ENCODE peak calls at places on chromosomes 11 and 22, in ten cellular contexts. One of them, this sample, is unnamed.

GRCh38 chr11:61111786-61112517 is 9.7 kb downstream of the CD5 start:
- DNase-seq in cardiac fibroblast: no peak
- DNase-seq in epithelial cell of prostate: no peak
- DNase-seq in astrocyte: no peak
- DNase-seq in lung microvascular endothelial cell: no peak
- DNase-seq in epithelial cell of esophagus: no peak
- DNase-seq in stimulated activated CD8-positive, alpha-beta memory T cell treated with anti-CD3 and anti-CD28 coated beads, Interleukin-2, amount 100 ng/mL, for 1 hour: no peak
- DNase-seq in psoas muscle: no peak
- DNase-seq in small intestine: peak
- DNase-seq in upper lobe of right lung: no peak
- DNase-seq in this sample: no peak

GRCh38 chr22:49392841-49393510 is 434.7 kb downstream of the BRD1 start:
- DNase-seq in upper lobe of right lung: no peak
- DNase-seq in small intestine: no peak
- DNase-seq in lung microvascular endothelial cell: no peak
- DNase-seq in epithelial cell of prostate: no peak
- DNase-seq in psoas muscle: no peak
- DNase-seq in astrocyte: no peak
- DNase-seq in epithelial cell of esophagus: no peak
- DNase-seq in cardiac fibroblast: no peak
- DNase-seq in stimulated activated CD8-positive, alpha-beta memory T cell treated with anti-CD3 and anti-CD28 coated beads, Interleukin-2, amount 100 ng/mL, for 1 hour: no peak
- DNase-seq in this sample: no peak

GRCh38 chr11:71252434-71252781 is at the start of gene SHANK2:
- DNase-seq in epithelial cell of prostate: no peak
- DNase-seq in psoas muscle: no peak
- DNase-seq in lung microvascular endothelial cell: no peak
- DNase-seq in astrocyte: no peak
- DNase-seq in epithelial cell of esophagus: peak
- DNase-seq in upper lobe of right lung: peak
- DNase-seq in stimulated activated CD8-positive, alpha-beta memory T cell treated with anti-CD3 and anti-CD28 coated beads, Interleukin-2, amount 100 ng/mL, for 1 hour: no peak
- DNase-seq in cardiac fibroblast: no peak
- DNase-seq in small intestine: peak
- DNase-seq in this sample: no peak

GRCh38 chr11:70005107-70005818 is 72.9 kb upstream of the ANO1 start:
- DNase-seq in small intestine: no peak
- DNase-seq in cardiac fibroblast: peak
- DNase-seq in epithelial cell of esophagus: no peak
- DNase-seq in lung microvascular endothelial cell: peak
- DNase-seq in stimulated activated CD8-positive, alpha-beta memory T cell treated with anti-CD3 and anti-CD28 coated beads, Interleukin-2, amount 100 ng/mL, for 1 hour: no peak
- DNase-seq in epithelial cell of prostate: no peak
- DNase-seq in upper lobe of right lung: no peak
- DNase-seq in psoas muscle: no peak
- DNase-seq in astrocyte: peak
- DNase-seq in this sample: no peak

GRCh38 chr11:46697303-46697702 is 3.1 kb downstream of the ARHGAP1 start:
- DNase-seq in small intestine: no peak
- DNase-seq in psoas muscle: no peak
- DNase-seq in epithelial cell of prostate: no peak
- DNase-seq in epithelial cell of esophagus: no peak
- DNase-seq in cardiac fibroblast: no peak
- DNase-seq in stimulated activated CD8-positive, alpha-beta memory T cell treated with anti-CD3 and anti-CD28 coated beads, Interleukin-2, amount 100 ng/mL, for 1 hour: no peak
- DNase-seq in lung microvascular endothelial cell: no peak
- DNase-seq in astrocyte: no peak
- DNase-seq in upper lobe of right lung: no peak
- DNase-seq in this sample: no peak

GRCh38 chr11:65482306-65482850 is 16.5 kb upstream of the MALAT1 start:
- DNase-seq in stimulated activated CD8-positive, alpha-beta memory T cell treated with anti-CD3 and anti-CD28 coated beads, Interleukin-2, amount 100 ng/mL, for 1 hour: no peak
- DNase-seq in small intestine: no peak
- DNase-seq in lung microvascular endothelial cell: no peak
- DNase-seq in psoas muscle: no peak
- DNase-seq in epithelial cell of esophagus: no peak
- DNase-seq in upper lobe of right lung: no peak
- DNase-seq in epithelial cell of prostate: no peak
- DNase-seq in cardiac fibroblast: no peak
- DNase-seq in astrocyte: no peak
- DNase-seq in this sample: no peak

GRCh38 chr11:121591405-121592033 is 138.8 kb upstream of the SORL1-AS1 start:
- DNase-seq in small intestine: peak
- DNase-seq in astrocyte: peak
- DNase-seq in stimulated activated CD8-positive, alpha-beta memory T cell treated with anti-CD3 and anti-CD28 coated beads, Interleukin-2, amount 100 ng/mL, for 1 hour: peak
- DNase-seq in cardiac fibroblast: peak
- DNase-seq in epithelial cell of prostate: peak
- DNase-seq in epithelial cell of esophagus: peak
- DNase-seq in upper lobe of right lung: no peak
- DNase-seq in psoas muscle: no peak
- DNase-seq in lung microvascular endothelial cell: peak
- DNase-seq in this sample: peak

GRCh38 chr11:1255151-1255550 is 32.3 kb downstream of the MUC5B start:
- DNase-seq in astrocyte: no peak
- DNase-seq in stimulated activated CD8-positive, alpha-beta memory T cell treated with anti-CD3 and anti-CD28 coated beads, Interleukin-2, amount 100 ng/mL, for 1 hour: no peak
- DNase-seq in epithelial cell of esophagus: no peak
- DNase-seq in lung microvascular endothelial cell: no peak
- DNase-seq in upper lobe of right lung: no peak
- DNase-seq in psoas muscle: no peak
- DNase-seq in epithelial cell of prostate: no peak
- DNase-seq in small intestine: no peak
- DNase-seq in cardiac fibroblast: no peak
- DNase-seq in this sample: no peak

GRCh38 chr11:68146704-68147474 is 25.7 kb upstream of the CHKA start:
- DNase-seq in epithelial cell of esophagus: peak
- DNase-seq in upper lobe of right lung: peak
- DNase-seq in lung microvascular endothelial cell: peak
- DNase-seq in astrocyte: no peak
- DNase-seq in epithelial cell of prostate: no peak
- DNase-seq in psoas muscle: no peak
- DNase-seq in small intestine: peak
- DNase-seq in cardiac fibroblast: peak
- DNase-seq in stimulated activated CD8-positive, alpha-beta memory T cell treated with anti-CD3 and anti-CD28 coated beads, Interleukin-2, amount 100 ng/mL, for 1 hour: no peak
- DNase-seq in this sample: no peak

GRCh38 chr11:119029340-119030028 is 1.2 kb downstream of the SLC37A4 start:
- DNase-seq in psoas muscle: no peak
- DNase-seq in lung microvascular endothelial cell: no peak
- DNase-seq in cardiac fibroblast: no peak
- DNase-seq in epithelial cell of prostate: no peak
- DNase-seq in stimulated activated CD8-positive, alpha-beta memory T cell treated with anti-CD3 and anti-CD28 coated beads, Interleukin-2, amount 100 ng/mL, for 1 hour: no peak
- DNase-seq in astrocyte: no peak
- DNase-seq in small intestine: peak
- DNase-seq in upper lobe of right lung: no peak
- DNase-seq in epithelial cell of esophagus: no peak
- DNase-seq in this sample: no peak

GRCh38 chr11:112785104-112785503 is 176.1 kb upstream of the NCAM1 start:
- DNase-seq in psoas muscle: peak
- DNase-seq in stimulated activated CD8-positive, alpha-beta memory T cell treated with anti-CD3 and anti-CD28 coated beads, Interleukin-2, amount 100 ng/mL, for 1 hour: no peak
- DNase-seq in lung microvascular endothelial cell: no peak
- DNase-seq in astrocyte: peak
- DNase-seq in epithelial cell of prostate: no peak
- DNase-seq in small intestine: no peak
- DNase-seq in epithelial cell of esophagus: no peak
- DNase-seq in upper lobe of right lung: no peak
- DNase-seq in cardiac fibroblast: peak
- DNase-seq in this sample: no peak

GRCh38 chr11:119607726-119608125 is 121.3 kb downstream of the NECTIN1 start:
- DNase-seq in upper lobe of right lung: no peak
- DNase-seq in epithelial cell of prostate: no peak
- DNase-seq in astrocyte: no peak
- DNase-seq in stimulated activated CD8-positive, alpha-beta memory T cell treated with anti-CD3 and anti-CD28 coated beads, Interleukin-2, amount 100 ng/mL, for 1 hour: no peak
- DNase-seq in small intestine: no peak
- DNase-seq in lung microvascular endothelial cell: no peak
- DNase-seq in epithelial cell of esophagus: peak
- DNase-seq in cardiac fibroblast: no peak
- DNase-seq in psoas muscle: no peak
- DNase-seq in this sample: no peak

GRCh38 chr11:18731949-18732821 is 6.2 kb upstream of the IGSF22 start:
- DNase-seq in small intestine: peak
- DNase-seq in upper lobe of right lung: no peak
- DNase-seq in psoas muscle: peak
- DNase-seq in stimulated activated CD8-positive, alpha-beta memory T cell treated with anti-CD3 and anti-CD28 coated beads, Interleukin-2, amount 100 ng/mL, for 1 hour: peak
- DNase-seq in epithelial cell of prostate: no peak
- DNase-seq in lung microvascular endothelial cell: peak
- DNase-seq in astrocyte: peak
- DNase-seq in epithelial cell of esophagus: peak
- DNase-seq in cardiac fibroblast: peak
- DNase-seq in this sample: no peak

GRCh38 chr11:113818426-113818825 is 38.8 kb downstream of the CLDN25 start:
- DNase-seq in psoas muscle: no peak
- DNase-seq in upper lobe of right lung: no peak
- DNase-seq in small intestine: peak
- DNase-seq in stimulated activated CD8-positive, alpha-beta memory T cell treated with anti-CD3 and anti-CD28 coated beads, Interleukin-2, amount 100 ng/mL, for 1 hour: no peak
- DNase-seq in epithelial cell of prostate: peak
- DNase-seq in lung microvascular endothelial cell: no peak
- DNase-seq in cardiac fibroblast: peak
- DNase-seq in epithelial cell of esophagus: peak
- DNase-seq in astrocyte: no peak
- DNase-seq in this sample: no peak

GRCh38 chr11:102488208-102488607 is 35.6 kb upstream of the TMEM123 start:
- DNase-seq in astrocyte: no peak
- DNase-seq in small intestine: no peak
- DNase-seq in cardiac fibroblast: no peak
- DNase-seq in lung microvascular endothelial cell: no peak
- DNase-seq in upper lobe of right lung: no peak
- DNase-seq in epithelial cell of prostate: no peak
- DNase-seq in epithelial cell of esophagus: no peak
- DNase-seq in stimulated activated CD8-positive, alpha-beta memory T cell treated with anti-CD3 and anti-CD28 coated beads, Interleukin-2, amount 100 ng/mL, for 1 hour: no peak
- DNase-seq in psoas muscle: no peak
- DNase-seq in this sample: no peak

GRCh38 chr22:36211237-36211881 is 9.8 kb upstream of the APOL4 start:
- DNase-seq in stimulated activated CD8-positive, alpha-beta memory T cell treated with anti-CD3 and anti-CD28 coated beads, Interleukin-2, amount 100 ng/mL, for 1 hour: no peak
- DNase-seq in cardiac fibroblast: peak
- DNase-seq in upper lobe of right lung: no peak
- DNase-seq in astrocyte: peak
- DNase-seq in small intestine: no peak
- DNase-seq in epithelial cell of prostate: no peak
- DNase-seq in psoas muscle: no peak
- DNase-seq in lung microvascular endothelial cell: peak
- DNase-seq in epithelial cell of esophagus: no peak
- DNase-seq in this sample: no peak

GRCh38 chr22:44347098-44347497 is 34.3 kb upstream of the SHISAL1 start:
- DNase-seq in epithelial cell of esophagus: no peak
- DNase-seq in upper lobe of right lung: no peak
- DNase-seq in psoas muscle: no peak
- DNase-seq in stimulated activated CD8-positive, alpha-beta memory T cell treated with anti-CD3 and anti-CD28 coated beads, Interleukin-2, amount 100 ng/mL, for 1 hour: no peak
- DNase-seq in epithelial cell of prostate: no peak
- DNase-seq in small intestine: no peak
- DNase-seq in cardiac fibroblast: no peak
- DNase-seq in lung microvascular endothelial cell: no peak
- DNase-seq in astrocyte: peak
- DNase-seq in this sample: no peak

GRCh38 chr11:130600139-130600538 is 151.7 kb downstream of the ADAMTS15 start:
- DNase-seq in upper lobe of right lung: no peak
- DNase-seq in psoas muscle: no peak
- DNase-seq in epithelial cell of prostate: no peak
- DNase-seq in lung microvascular endothelial cell: no peak
- DNase-seq in cardiac fibroblast: peak
- DNase-seq in stimulated activated CD8-positive, alpha-beta memory T cell treated with anti-CD3 and anti-CD28 coated beads, Interleukin-2, amount 100 ng/mL, for 1 hour: no peak
- DNase-seq in small intestine: no peak
- DNase-seq in astrocyte: no peak
- DNase-seq in epithelial cell of esophagus: no peak
- DNase-seq in this sample: no peak

GRCh38 chr11:43687120-43687791 is 6.7 kb downstream of the HSD17B12 start:
- DNase-seq in stimulated activated CD8-positive, alpha-beta memory T cell treated with anti-CD3 and anti-CD28 coated beads, Interleukin-2, amount 100 ng/mL, for 1 hour: no peak
- DNase-seq in lung microvascular endothelial cell: peak
- DNase-seq in small intestine: no peak
- DNase-seq in epithelial cell of esophagus: peak
- DNase-seq in psoas muscle: peak
- DNase-seq in upper lobe of right lung: peak
- DNase-seq in epithelial cell of prostate: no peak
- DNase-seq in astrocyte: peak
- DNase-seq in cardiac fibroblast: peak
- DNase-seq in this sample: peak

GRCh38 chr11:44600739-44601416 is 35.4 kb downstream of the CD82 start:
- DNase-seq in upper lobe of right lung: no peak
- DNase-seq in small intestine: no peak
- DNase-seq in epithelial cell of prostate: no peak
- DNase-seq in cardiac fibroblast: peak
- DNase-seq in lung microvascular endothelial cell: no peak
- DNase-seq in epithelial cell of esophagus: no peak
- DNase-seq in psoas muscle: no peak
- DNase-seq in astrocyte: no peak
- DNase-seq in stimulated activated CD8-positive, alpha-beta memory T cell treated with anti-CD3 and anti-CD28 coated beads, Interleukin-2, amount 100 ng/mL, for 1 hour: no peak
- DNase-seq in this sample: no peak

GRCh38 chr11:106021967-106022794 is at the start of gene MSANTD4:
- DNase-seq in cardiac fibroblast: peak
- DNase-seq in epithelial cell of prostate: peak
- DNase-seq in astrocyte: peak
- DNase-seq in small intestine: peak
- DNase-seq in psoas muscle: peak
- DNase-seq in lung microvascular endothelial cell: peak
- DNase-seq in stimulated activated CD8-positive, alpha-beta memory T cell treated with anti-CD3 and anti-CD28 coated beads, Interleukin-2, amount 100 ng/mL, for 1 hour: peak
- DNase-seq in epithelial cell of esophagus: peak
- DNase-seq in upper lobe of right lung: peak
- DNase-seq in this sample: peak

GRCh38 chr11:78564889-78565467 is 9.7 kb downstream of the NARS2 start:
- DNase-seq in upper lobe of right lung: no peak
- DNase-seq in psoas muscle: no peak
- DNase-seq in astrocyte: no peak
- DNase-seq in epithelial cell of esophagus: no peak
- DNase-seq in lung microvascular endothelial cell: no peak
- DNase-seq in stimulated activated CD8-positive, alpha-beta memory T cell treated with anti-CD3 and anti-CD28 coated beads, Interleukin-2, amount 100 ng/mL, for 1 hour: no peak
- DNase-seq in epithelial cell of prostate: no peak
- DNase-seq in small intestine: no peak
- DNase-seq in cardiac fibroblast: no peak
- DNase-seq in this sample: no peak

GRCh38 chr11:108666373-108666772 is 1.5 kb downstream of the DDX10 start:
- DNase-seq in astrocyte: no peak
- DNase-seq in upper lobe of right lung: no peak
- DNase-seq in small intestine: no peak
- DNase-seq in epithelial cell of esophagus: no peak
- DNase-seq in lung microvascular endothelial cell: no peak
- DNase-seq in cardiac fibroblast: no peak
- DNase-seq in epithelial cell of prostate: no peak
- DNase-seq in psoas muscle: no peak
- DNase-seq in stimulated activated CD8-positive, alpha-beta memory T cell treated with anti-CD3 and anti-CD28 coated beads, Interleukin-2, amount 100 ng/mL, for 1 hour: no peak
- DNase-seq in this sample: no peak

GRCh38 chr11:48043111-48043997 is 63.0 kb downstream of the PTPRJ start:
- DNase-seq in epithelial cell of prostate: no peak
- DNase-seq in astrocyte: no peak
- DNase-seq in upper lobe of right lung: no peak
- DNase-seq in small intestine: no peak
- DNase-seq in psoas muscle: no peak
- DNase-seq in cardiac fibroblast: no peak
- DNase-seq in lung microvascular endothelial cell: no peak
- DNase-seq in epithelial cell of esophagus: no peak
- DNase-seq in stimulated activated CD8-positive, alpha-beta memory T cell treated with anti-CD3 and anti-CD28 coated beads, Interleukin-2, amount 100 ng/mL, for 1 hour: no peak
- DNase-seq in this sample: no peak

GRCh38 chr11:6586434-6587359 is 16.7 kb downstream of the RRP8 start:
- DNase-seq in lung microvascular endothelial cell: no peak
- DNase-seq in cardiac fibroblast: no peak
- DNase-seq in astrocyte: no peak
- DNase-seq in epithelial cell of prostate: no peak
- DNase-seq in small intestine: no peak
- DNase-seq in upper lobe of right lung: no peak
- DNase-seq in psoas muscle: no peak
- DNase-seq in epithelial cell of esophagus: no peak
- DNase-seq in stimulated activated CD8-positive, alpha-beta memory T cell treated with anti-CD3 and anti-CD28 coated beads, Interleukin-2, amount 100 ng/mL, for 1 hour: no peak
- DNase-seq in this sample: no peak

GRCh38 chr11:56910785-56911184 is 77.9 kb upstream of the OR5AK2 start:
- DNase-seq in astrocyte: peak
- DNase-seq in epithelial cell of esophagus: peak
- DNase-seq in upper lobe of right lung: no peak
- DNase-seq in stimulated activated CD8-positive, alpha-beta memory T cell treated with anti-CD3 and anti-CD28 coated beads, Interleukin-2, amount 100 ng/mL, for 1 hour: no peak
- DNase-seq in epithelial cell of prostate: no peak
- DNase-seq in lung microvascular endothelial cell: no peak
- DNase-seq in small intestine: no peak
- DNase-seq in cardiac fibroblast: peak
- DNase-seq in psoas muscle: no peak
- DNase-seq in this sample: no peak

GRCh38 chr22:19871023-19871844 is 16.6 kb upstream of the GNB1L start:
- DNase-seq in astrocyte: no peak
- DNase-seq in cardiac fibroblast: no peak
- DNase-seq in epithelial cell of esophagus: no peak
- DNase-seq in epithelial cell of prostate: no peak
- DNase-seq in small intestine: no peak
- DNase-seq in stimulated activated CD8-positive, alpha-beta memory T cell treated with anti-CD3 and anti-CD28 coated beads, Interleukin-2, amount 100 ng/mL, for 1 hour: no peak
- DNase-seq in lung microvascular endothelial cell: no peak
- DNase-seq in psoas muscle: no peak
- DNase-seq in upper lobe of right lung: peak
- DNase-seq in this sample: no peak

GRCh38 chr11:95140397-95141030 is 50.9 kb downstream of the ENDOD1 start:
- DNase-seq in cardiac fibroblast: peak
- DNase-seq in epithelial cell of esophagus: peak
- DNase-seq in stimulated activated CD8-positive, alpha-beta memory T cell treated with anti-CD3 and anti-CD28 coated beads, Interleukin-2, amount 100 ng/mL, for 1 hour: no peak
- DNase-seq in lung microvascular endothelial cell: no peak
- DNase-seq in epithelial cell of prostate: peak
- DNase-seq in astrocyte: peak
- DNase-seq in small intestine: peak
- DNase-seq in upper lobe of right lung: no peak
- DNase-seq in psoas muscle: no peak
- DNase-seq in this sample: no peak

This sample was measured in thoracic aorta.